ENCODE peak calls at places on chromosome 10, in six cellular contexts. D is myocyte, B is dorsolateral prefrontal cortex, N is WTC11, M is substantia nigra, C is A549. V is an unnamed sample.

GRCh38 chr10:96276831-96277230 is 5.5 kb upstream of the BLNK start:
- DNase-seq in C (no peak), M (no peak), N (no peak), B (no peak), D (no peak), V (no peak)

GRCh38 chr10:74967850-74968620 is 141.6 kb downstream of the KAT6B start:
- DNase-seq in C (peak), N (no peak), B (no peak), M (no peak), D (no peak), V (peak)

GRCh38 chr10:102720337-102720736 is 5.9 kb downstream of the SFXN2 start:
- DNase-seq in M (no peak), B (no peak), N (no peak), D (no peak), C (no peak), V (no peak)

GRCh38 chr10:99234739-99235468 is 748 bp downstream of the HPSE2 start:
- DNase-seq in B (no peak), D (peak), N (no peak), M (no peak), C (no peak), V (no peak)

GRCh38 chr10:88497878-88498277 is 85.2 kb downstream of the RNLS start:
- DNase-seq in D (no peak), M (no peak), C (no peak), B (no peak), N (no peak), V (no peak)

GRCh38 chr10:33631991-33632390 is 297.5 kb upstream of the NRP1 start:
- DNase-seq in B (no peak), C (no peak), D (no peak), N (no peak), M (no peak), V (no peak)

GRCh38 chr10:90775351-90776028 is 82.3 kb downstream of the HTR7 start:
- DNase-seq in D (peak), N (no peak), B (no peak), M (peak), C (no peak), V (no peak)

GRCh38 chr10:947051-947450 is 15.5 kb upstream of the LARP4B start:
- DNase-seq in D (no peak), N (no peak), B (no peak), C (no peak), M (no peak), V (no peak)

GRCh38 chr10:89346264-89346971 is 18.6 kb downstream of the IFIT3 start:
- DNase-seq in D (peak), B (no peak), M (no peak), N (no peak), C (peak), V (peak)

GRCh38 chr10:37384923-37385322 is 259.5 kb downstream of the ANKRD30A start:
- DNase-seq in B (no peak), C (no peak), M (no peak), D (no peak), N (no peak), V (no peak)

GRCh38 chr10:86943316-86944030 is 13.9 kb downstream of the MMRN2 start:
- DNase-seq in C (no peak), M (no peak), D (no peak), B (no peak), N (peak), V (no peak)

GRCh38 chr10:110337906-110338305 is 33.2 kb upstream of the SMNDC1 start:
- DNase-seq in N (no peak), M (no peak), C (no peak), B (no peak), D (peak), V (no peak)

GRCh38 chr10:35133586-35133985 is 6.9 kb downstream of the CREM start:
- DNase-seq in N (no peak), C (no peak), B (no peak), M (no peak), D (no peak), V (no peak)

GRCh38 chr10:95789928-95790327 is 34.0 kb downstream of the ENTPD1 start:
- DNase-seq in C (no peak), B (no peak), D (no peak), N (no peak), M (no peak), V (no peak)

GRCh38 chr10:130169136-130169888 is 33.1 kb downstream of the GLRX3 start:
- DNase-seq in M (no peak), N (no peak), D (no peak), C (no peak), B (no peak), V (no peak)

GRCh38 chr10:124369986-124370385 is 48.7 kb downstream of the OAT start:
- DNase-seq in D (no peak), M (no peak), N (no peak), C (no peak), B (no peak), V (no peak)

GRCh38 chr10:36437367-36437766 is 688.0 kb upstream of the ANKRD30A start:
- DNase-seq in C (no peak), D (no peak), M (no peak), B (no peak), N (no peak), V (no peak)

GRCh38 chr10:24196426-24197039 is 12.4 kb upstream of the KIAA1217 start:
- DNase-seq in C (peak), N (peak), D (peak), M (peak), B (peak), V (peak)

GRCh38 chr10:123620621-123621020 is 45.5 kb upstream of the GPR26 start:
- DNase-seq in N (no peak), B (no peak), C (no peak), M (no peak), D (no peak), V (no peak)

GRCh38 chr10:16777473-16778370 is 39.5 kb downstream of the RSU1 start:
- DNase-seq in N (no peak), M (no peak), C (peak), D (peak), B (no peak), V (peak)

GRCh38 chr10:101901340-101901739 is 57.7 kb upstream of the KCNIP2 start:
- DNase-seq in C (no peak), B (no peak), D (no peak), N (peak), M (no peak), V (no peak)

GRCh38 chr10:1057106-1057657 is 997 bp downstream of the WDR37 start:
- DNase-seq in B (no peak), D (no peak), M (no peak), N (no peak), C (no peak), V (no peak)

GRCh38 chr10:130454543-130455000 is 318.4 kb downstream of the GLRX3 start:
- DNase-seq in C (no peak), N (no peak), D (no peak), B (no peak), M (no peak), V (no peak)

GRCh38 chr10:28681345-28681763 is 4.0 kb downstream of the BAMBI start:
- DNase-seq in N (no peak), C (no peak), D (peak), B (no peak), M (peak), V (no peak)

GRCh38 chr10:88088441-88089340 is 225.3 kb downstream of the PTEN start:
- DNase-seq in B (no peak), M (no peak), D (no peak), N (no peak), C (no peak), V (no peak)

GRCh38 chr10:86289577-86289868 is 77.1 kb downstream of the GRID1 start:
- DNase-seq in C (no peak), D (no peak), N (no peak), M (no peak), B (no peak), V (no peak)

GRCh38 chr10:43403911-43404674 is 4.9 kb downstream of the HNRNPF start:
- DNase-seq in N (no peak), M (no peak), C (no peak), B (no peak), D (no peak), V (no peak)

GRCh38 chr10:78931333-78932083 is 137.3 kb upstream of the ZMIZ1 start:
- DNase-seq in D (peak), M (no peak), B (no peak), N (no peak), C (no peak), V (no peak)

GRCh38 chr10:131776496-131776895 is 124.3 kb upstream of the PPP2R2D start:
- DNase-seq in C (no peak), B (no peak), D (no peak), M (no peak), N (no peak), V (no peak)

GRCh38 chr10:87818505-87819273 is 663 bp upstream of the ATAD1 start:
- DNase-seq in N (no peak), M (no peak), C (peak), D (peak), B (peak), V (no peak)

GRCh38 chr10:43120948-43121290 is 17.3 kb upstream of the CSGALNACT2 start:
- DNase-seq in D (no peak), N (no peak), B (peak), C (no peak), M (no peak), V (no peak)